ENCODE peak calls at places on chromosomes 13 and 19, in five cellular contexts. One of them, this sample, is unnamed.
A peak's percentile ranks its signal among the peaks of the same experiment; 100 is the strongest.

GRCh38 chr19:2993579-2993978 is 16.2 kb downstream of the TLE6 start:
- DNase-seq in K562: no peak
- DNase-seq in aorta: no peak
- DNase-seq in CD8-positive, alpha-beta T cell: no peak
- DNase-seq in A673: no peak
- DNase-seq in this sample: no peak

GRCh38 chr19:40690050-40690698 is at the start of gene NUMBL:
- DNase-seq in K562: no peak
- DNase-seq in aorta: no peak
- DNase-seq in CD8-positive, alpha-beta T cell: no peak
- DNase-seq in A673: no peak
- DNase-seq in this sample: no peak

GRCh38 chr19:51514866-51515481 is 13.4 kb upstream of the SIGLEC12 start:
- DNase-seq in K562: peak; percentile 74
- DNase-seq in aorta: no peak
- DNase-seq in CD8-positive, alpha-beta T cell: peak; percentile 11
- DNase-seq in A673: peak; percentile 56
- DNase-seq in this sample: no peak

GRCh38 chr19:14563989-14564650 is 7.7 kb downstream of the NDUFB7 start:
- DNase-seq in K562: peak; percentile 98
- DNase-seq in aorta: peak; percentile 55
- DNase-seq in CD8-positive, alpha-beta T cell: peak; percentile 44
- DNase-seq in A673: peak; percentile 73
- DNase-seq in this sample: no peak

GRCh38 chr13:74770361-74770760 is 636.2 kb upstream of the KLF12 start:
- DNase-seq in K562: no peak
- DNase-seq in aorta: no peak
- DNase-seq in CD8-positive, alpha-beta T cell: no peak
- DNase-seq in A673: no peak
- DNase-seq in this sample: no peak

GRCh38 chr13:74681891-74682290 is 547.7 kb upstream of the KLF12 start:
- DNase-seq in K562: no peak
- DNase-seq in aorta: no peak
- DNase-seq in CD8-positive, alpha-beta T cell: no peak
- DNase-seq in A673: no peak
- DNase-seq in this sample: no peak

GRCh38 chr19:6278051-6278450 is 1.7 kb downstream of the MLLT1 start:
- DNase-seq in K562: peak; percentile 2
- DNase-seq in aorta: no peak
- DNase-seq in CD8-positive, alpha-beta T cell: no peak
- DNase-seq in A673: no peak
- DNase-seq in this sample: no peak

GRCh38 chr19:17112271-17112670 is 36.7 kb downstream of the MYO9B start:
- DNase-seq in K562: no peak
- DNase-seq in aorta: no peak
- DNase-seq in CD8-positive, alpha-beta T cell: no peak
- DNase-seq in A673: no peak
- DNase-seq in this sample: no peak

GRCh38 chr13:95480131-95480545 is 72.4 kb upstream of the CLDN10 start:
- DNase-seq in K562: no peak
- DNase-seq in aorta: peak; percentile 73
- DNase-seq in CD8-positive, alpha-beta T cell: no peak
- DNase-seq in A673: peak; percentile 16
- DNase-seq in this sample: no peak

GRCh38 chr13:98821372-98822237 is 69.1 kb upstream of the SLC15A1 start:
- DNase-seq in K562: no peak
- DNase-seq in aorta: no peak
- DNase-seq in CD8-positive, alpha-beta T cell: no peak
- DNase-seq in A673: peak; percentile 87
- DNase-seq in this sample: no peak

GRCh38 chr19:29694166-29694565 is 20.9 kb downstream of the C19orf12 start:
- DNase-seq in K562: no peak
- DNase-seq in aorta: peak; percentile 32
- DNase-seq in CD8-positive, alpha-beta T cell: no peak
- DNase-seq in A673: no peak
- DNase-seq in this sample: no peak

GRCh38 chr19:6161271-6161850 is 25.9 kb downstream of the ACSBG2 start:
- DNase-seq in K562: peak; percentile 90
- DNase-seq in aorta: no peak
- DNase-seq in CD8-positive, alpha-beta T cell: peak; percentile 28
- DNase-seq in A673: peak; percentile 83
- DNase-seq in this sample: no peak

GRCh38 chr19:54431255-54431838 is 16.1 kb downstream of the TTYH1 start:
- DNase-seq in K562: no peak
- DNase-seq in aorta: no peak
- DNase-seq in CD8-positive, alpha-beta T cell: no peak
- DNase-seq in A673: no peak
- DNase-seq in this sample: no peak

GRCh38 chr19:9989504-9989903 is 20.8 kb downstream of the COL5A3 start:
- DNase-seq in K562: no peak
- DNase-seq in aorta: no peak
- DNase-seq in CD8-positive, alpha-beta T cell: no peak
- DNase-seq in A673: no peak
- DNase-seq in this sample: no peak

GRCh38 chr19:35348909-35349611 is 1.4 kb downstream of the FFAR1 start:
- DNase-seq in K562: peak; percentile 7
- DNase-seq in aorta: no peak
- DNase-seq in CD8-positive, alpha-beta T cell: no peak
- DNase-seq in A673: no peak
- DNase-seq in this sample: no peak

GRCh38 chr13:20960663-20961309 is 58.2 kb upstream of the XPO4 start:
- DNase-seq in K562: no peak
- DNase-seq in aorta: no peak
- DNase-seq in CD8-positive, alpha-beta T cell: no peak
- DNase-seq in A673: peak; percentile 19
- DNase-seq in this sample: no peak

GRCh38 chr13:90868321-90868920 is 479.1 kb upstream of the MIR17HG start:
- DNase-seq in K562: peak; percentile 47
- DNase-seq in aorta: no peak
- DNase-seq in CD8-positive, alpha-beta T cell: no peak
- DNase-seq in A673: peak; percentile 41
- DNase-seq in this sample: no peak

GRCh38 chr13:90645582-90645981 is 701.9 kb upstream of the MIR17HG start:
- DNase-seq in K562: no peak
- DNase-seq in aorta: no peak
- DNase-seq in CD8-positive, alpha-beta T cell: no peak
- DNase-seq in A673: no peak
- DNase-seq in this sample: no peak

GRCh38 chr19:58035863-58036262 is 2.0 kb downstream of the ZSCAN1 start:
- DNase-seq in K562: no peak
- DNase-seq in aorta: no peak
- DNase-seq in CD8-positive, alpha-beta T cell: no peak
- DNase-seq in A673: no peak
- DNase-seq in this sample: no peak

GRCh38 chr19:7287716-7288115 is 6.5 kb downstream of the INSR start:
- DNase-seq in K562: no peak
- DNase-seq in aorta: no peak
- DNase-seq in CD8-positive, alpha-beta T cell: no peak
- DNase-seq in A673: no peak
- DNase-seq in this sample: no peak

GRCh38 chr13:41562541-41563178 is 105.3 kb downstream of the RGCC start:
- DNase-seq in K562: no peak
- DNase-seq in aorta: no peak
- DNase-seq in CD8-positive, alpha-beta T cell: no peak
- DNase-seq in A673: no peak
- DNase-seq in this sample: no peak

GRCh38 chr19:47157455-47158321 is 27.1 kb downstream of the SAE1 start:
- DNase-seq in K562: peak; percentile 15
- DNase-seq in aorta: no peak
- DNase-seq in CD8-positive, alpha-beta T cell: peak; percentile 37
- DNase-seq in A673: no peak
- DNase-seq in this sample: no peak

GRCh38 chr19:651114-651818 is 11.6 kb downstream of the FGF22 start:
- DNase-seq in K562: no peak
- DNase-seq in aorta: no peak
- DNase-seq in CD8-positive, alpha-beta T cell: no peak
- DNase-seq in A673: no peak
- DNase-seq in this sample: no peak

GRCh38 chr19:55116232-55117062 is 990 bp downstream of the PPP1R12C start:
- DNase-seq in K562: peak; percentile 56
- DNase-seq in aorta: peak; percentile 88
- DNase-seq in CD8-positive, alpha-beta T cell: peak; percentile 45
- DNase-seq in A673: peak; percentile 63
- DNase-seq in this sample: peak; percentile 52

GRCh38 chr13:82176761-82177160 is 1705.5 kb downstream of the SLITRK1 start:
- DNase-seq in K562: no peak
- DNase-seq in aorta: no peak
- DNase-seq in CD8-positive, alpha-beta T cell: no peak
- DNase-seq in A673: no peak
- DNase-seq in this sample: no peak

GRCh38 chr19:11931051-11931450 is 6.1 kb downstream of the ZNF700 start:
- DNase-seq in K562: no peak
- DNase-seq in aorta: no peak
- DNase-seq in CD8-positive, alpha-beta T cell: no peak
- DNase-seq in A673: no peak
- DNase-seq in this sample: no peak

GRCh38 chr19:10292789-10293636 is 3.3 kb downstream of the ICAM5 start:
- DNase-seq in K562: no peak
- DNase-seq in aorta: no peak
- DNase-seq in CD8-positive, alpha-beta T cell: peak; percentile 13
- DNase-seq in A673: peak; percentile 63
- DNase-seq in this sample: no peak

GRCh38 chr19:45640849-45641273 is 1.7 kb upstream of the EML2 start:
- DNase-seq in K562: peak; percentile 66
- DNase-seq in aorta: no peak
- DNase-seq in CD8-positive, alpha-beta T cell: peak; percentile 17
- DNase-seq in A673: no peak
- DNase-seq in this sample: no peak
- H3K27ac ChIP-seq in K562: peak overlapping the region; percentile 80
- H3K27ac ChIP-seq in aorta: no peak overlapping the region
- H3K27ac ChIP-seq in CD8-positive, alpha-beta T cell: peak overlapping the region; percentile 66
- H3K27ac ChIP-seq in A673: no peak overlapping the region
- H3K27ac ChIP-seq in this sample: no peak overlapping the region

GRCh38 chr19:4814625-4815425 is 16.7 kb downstream of the TICAM1 start:
- DNase-seq in K562: no peak
- DNase-seq in aorta: no peak
- DNase-seq in CD8-positive, alpha-beta T cell: no peak
- DNase-seq in A673: no peak
- DNase-seq in this sample: no peak

GRCh38 chr19:4816388-4817165 is 14.9 kb downstream of the TICAM1 start:
- DNase-seq in K562: no peak
- DNase-seq in aorta: no peak
- DNase-seq in CD8-positive, alpha-beta T cell: no peak
- DNase-seq in A673: no peak
- DNase-seq in this sample: no peak

GRCh38 chr19:4817467-4818277 is 13.8 kb downstream of the TICAM1 start:
- DNase-seq in K562: no peak
- DNase-seq in aorta: no peak
- DNase-seq in CD8-positive, alpha-beta T cell: no peak
- DNase-seq in A673: no peak
- DNase-seq in this sample: no peak

GRCh38 chr19:4811328-4812131 is 20.0 kb downstream of the TICAM1 start:
- DNase-seq in K562: peak; percentile 75
- DNase-seq in aorta: peak; percentile 88
- DNase-seq in CD8-positive, alpha-beta T cell: peak; percentile 94
- DNase-seq in A673: peak; percentile 74
- DNase-seq in this sample: peak; percentile 54

DNA sequence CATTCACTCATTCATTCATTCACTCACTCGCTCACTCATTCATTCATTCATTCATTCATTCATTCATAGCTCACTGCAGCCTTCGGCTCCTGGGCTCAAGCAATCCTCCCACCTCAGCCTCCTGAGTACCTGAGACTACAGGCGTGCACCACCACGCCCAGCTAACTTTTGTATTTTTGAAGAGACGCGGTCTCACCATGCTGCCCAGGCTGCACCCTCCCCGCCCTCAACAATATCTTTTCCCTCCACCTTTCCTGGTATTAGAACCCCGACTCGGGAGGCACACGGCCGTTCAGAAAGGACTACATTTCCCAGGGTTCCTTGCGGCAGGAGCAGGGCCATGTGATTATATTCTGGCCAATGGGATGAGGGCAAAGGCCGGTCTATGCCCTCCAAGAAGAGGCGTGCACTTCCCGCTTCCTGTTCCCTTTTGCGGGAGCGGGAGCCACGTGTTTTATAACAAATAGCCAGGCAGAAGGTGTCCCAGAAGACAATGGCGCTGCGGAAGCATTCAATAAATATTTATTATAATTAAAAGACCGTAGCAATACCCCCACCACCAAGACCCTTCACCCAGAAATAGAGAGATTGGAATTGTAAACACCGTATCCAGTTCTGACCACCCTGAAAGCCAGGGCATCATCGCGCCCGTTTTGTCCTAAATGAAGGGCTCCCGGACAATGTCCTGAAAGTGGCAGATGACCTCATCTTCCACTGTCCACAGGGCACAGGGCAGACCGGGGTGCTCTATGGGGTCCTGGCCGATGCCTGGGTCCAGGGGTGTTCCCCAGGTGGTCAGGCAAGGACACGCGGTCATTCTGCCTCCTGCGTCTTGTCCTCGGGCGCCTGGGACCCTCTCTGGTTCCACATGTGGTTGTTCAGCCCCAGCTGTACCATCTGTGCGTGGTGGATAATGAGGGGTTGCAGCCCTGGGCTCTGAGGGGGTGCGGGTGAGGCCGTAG is 15.8 kb downstream of the TICAM1 start:
- DNase-seq in K562: peak; percentile 99
- DNase-seq in aorta: peak; percentile 94
- DNase-seq in CD8-positive, alpha-beta T cell: peak; percentile 73
- DNase-seq in A673: peak; percentile 97
- DNase-seq in this sample: peak; percentile 63
- H3K27ac ChIP-seq in K562: peak overlapping the region; percentile 77
- H3K27ac ChIP-seq in aorta: no peak overlapping the region
- H3K27ac ChIP-seq in CD8-positive, alpha-beta T cell: no peak overlapping the region
- H3K27ac ChIP-seq in A673: no peak overlapping the region
- H3K27ac ChIP-seq in this sample: peak overlapping the region; percentile 24

GRCh38 chr13:32210081-32210480 is 105.1 kb downstream of the ZAR1L start:
- DNase-seq in K562: no peak
- DNase-seq in aorta: no peak
- DNase-seq in CD8-positive, alpha-beta T cell: no peak
- DNase-seq in A673: no peak
- DNase-seq in this sample: no peak
- H3K27ac ChIP-seq in K562: no peak overlapping the region
- H3K27ac ChIP-seq in aorta: no peak overlapping the region
- H3K27ac ChIP-seq in CD8-positive, alpha-beta T cell: no peak overlapping the region
- H3K27ac ChIP-seq in A673: no peak overlapping the region
- H3K27ac ChIP-seq in this sample: no peak overlapping the region

DNA sequence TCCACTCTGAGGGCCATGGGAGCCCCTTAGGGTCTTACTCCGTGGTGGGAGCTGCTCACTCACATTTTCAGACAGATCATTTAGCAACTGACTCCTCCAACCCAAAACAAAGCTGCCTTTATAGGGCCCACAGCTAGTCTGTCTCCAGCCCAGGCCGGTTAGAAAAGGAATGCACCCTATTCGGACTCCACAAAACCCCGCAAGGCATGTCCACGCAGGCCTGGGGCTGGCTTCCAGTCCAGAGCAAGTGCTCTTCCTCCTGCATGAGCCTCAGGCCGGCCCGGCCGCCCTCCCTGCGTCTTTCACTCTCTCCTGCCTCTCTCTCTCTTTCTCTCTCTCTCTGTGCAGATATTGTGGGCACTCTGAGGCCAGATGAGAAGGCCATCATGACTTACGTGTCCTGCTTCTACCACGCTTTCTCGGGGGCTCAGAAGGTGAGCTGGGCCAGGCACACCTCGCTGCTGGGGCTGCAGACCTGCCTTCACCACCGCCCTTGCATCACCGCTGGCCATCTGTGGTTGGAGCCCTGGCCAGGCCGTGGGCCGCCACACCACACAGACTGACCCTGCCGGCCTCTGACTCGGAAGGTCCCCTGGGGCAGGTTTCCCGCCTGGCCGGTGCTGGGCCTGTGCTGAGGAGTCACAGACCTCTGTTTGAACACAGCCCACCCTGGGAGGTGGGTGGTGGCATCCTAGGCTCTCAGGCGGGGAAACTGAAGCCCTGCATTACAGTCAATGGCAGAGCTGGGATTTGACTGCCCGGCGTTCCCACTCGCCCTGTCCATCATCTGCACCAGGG is 33.1 kb downstream of the CAPN12 start:
- DNase-seq in K562: no peak
- DNase-seq in aorta: no peak
- DNase-seq in CD8-positive, alpha-beta T cell: no peak
- DNase-seq in A673: no peak
- DNase-seq in this sample: no peak
- H3K27ac ChIP-seq in K562: no peak overlapping the region
- H3K27ac ChIP-seq in aorta: no peak overlapping the region
- H3K27ac ChIP-seq in CD8-positive, alpha-beta T cell: no peak overlapping the region
- H3K27ac ChIP-seq in A673: no peak overlapping the region
- H3K27ac ChIP-seq in this sample: peak overlapping the region; percentile 82